ENCODE peak calls at places on chromosome 22, in ten cellular contexts. M is CD4-positive, alpha-beta T cell; V is activated CD8-positive, alpha-beta T cell treated with anti-CD3 and anti-CD28 coated beads for 36 hours; G is IMR-90; D is HCT116; A is upper lobe of right lung; Y is pancreas; Q is A549; L is gastrocnemius medialis; S is endothelial cell. J is an unnamed sample.

GRCh38 chr22:29816128-29816527 is 21.9 kb downstream of the ASCC2 start:
- DNase-seq in A (no peak), S (no peak), Y (no peak), D (no peak), L (no peak), Q (no peak), G (no peak), M (no peak), V (no peak), J (no peak)

GRCh38 chr22:17542452-17542851 is 20.8 kb upstream of the SLC25A18 start:
- DNase-seq in Y (no peak), D (no peak), G (no peak), L (no peak), M (no peak), A (no peak), S (no peak), Q (no peak), V (no peak), J (no peak)

GRCh38 chr22:23075525-23076216 is 5.4 kb downstream of the GNAZ start:
- DNase-seq in G (no peak), A (no peak), Y (no peak), V (no peak), M (no peak), L (no peak), Q (no peak), S (no peak), D (no peak), J (no peak)

GRCh38 chr22:17724678-17725464 is 49.4 kb downstream of the BID start:
- DNase-seq in D (no peak), S (no peak), Q (no peak), A (no peak), G (no peak), Y (no peak), L (no peak), M (no peak), V (no peak), J (no peak)

GRCh38 chr22:49664891-49665290 is 162.8 kb downstream of the BRD1 start:
- DNase-seq in G (no peak), V (no peak), M (no peak), A (peak; percentile 46), Y (no peak), L (no peak), S (no peak), Q (no peak), D (no peak), J (no peak)

GRCh38 chr22:24370426-24370825 is 57.0 kb upstream of the ADORA2A start:
- DNase-seq in G (no peak), V (no peak), D (no peak), A (no peak), Q (no peak), S (no peak), Y (no peak), M (no peak), L (no peak), J (no peak)

GRCh38 chr22:42344391-42344861 is 74.0 kb upstream of the TCF20 start:
- DNase-seq in A (no peak), S (no peak), D (no peak), G (no peak), L (no peak), V (no peak), Q (no peak), M (no peak), Y (no peak), J (peak; percentile 93)

GRCh38 chr22:30017824-30018223 is 62.4 kb upstream of the HORMAD2 start:
- DNase-seq in D (no peak), S (no peak), L (no peak), G (no peak), M (no peak), Y (no peak), Q (no peak), V (no peak), A (no peak), J (no peak)

GRCh38 chr22:35257002-35257320 is 332 bp upstream of the HMGXB4 start:
- DNase-seq in A (no peak), V (no peak), Q (no peak), S (no peak), G (no peak), M (no peak), D (no peak), L (no peak), Y (no peak), J (no peak)

GRCh38 chr22:35253946-35254345 is 3.3 kb upstream of the HMGXB4 start:
- DNase-seq in A (no peak), S (no peak), V (no peak), M (no peak), D (no peak), Y (no peak), L (no peak), Q (no peak), G (no peak), J (no peak)

GRCh38 chr22:35258144-35258988 is 1.1 kb downstream of the HMGXB4 start:
- DNase-seq in M (no peak), L (no peak), D (no peak), A (no peak), Q (peak; percentile 5), V (peak; percentile 36), S (peak; percentile 17), Y (no peak), G (peak; percentile 11), J (no peak)

GRCh38 chr22:35257321-35258143 is at the start of gene HMGXB4:
- DNase-seq in Q (peak; percentile 69), G (peak; percentile 86), S (peak; percentile 84), V (peak; percentile 90), Y (peak; percentile 90), M (peak; percentile 85), L (peak; percentile 69), D (peak; percentile 71), A (peak; percentile 95), J (peak; percentile 85)
- TF ChIP-seq CTCF in Q (no peak), G (peak; percentile 6), S (no peak), V (no peak), Y (no peak), M (peak; percentile 15), L (no peak), D (no peak), A (peak; percentile 20), J (no peak)

DNA sequence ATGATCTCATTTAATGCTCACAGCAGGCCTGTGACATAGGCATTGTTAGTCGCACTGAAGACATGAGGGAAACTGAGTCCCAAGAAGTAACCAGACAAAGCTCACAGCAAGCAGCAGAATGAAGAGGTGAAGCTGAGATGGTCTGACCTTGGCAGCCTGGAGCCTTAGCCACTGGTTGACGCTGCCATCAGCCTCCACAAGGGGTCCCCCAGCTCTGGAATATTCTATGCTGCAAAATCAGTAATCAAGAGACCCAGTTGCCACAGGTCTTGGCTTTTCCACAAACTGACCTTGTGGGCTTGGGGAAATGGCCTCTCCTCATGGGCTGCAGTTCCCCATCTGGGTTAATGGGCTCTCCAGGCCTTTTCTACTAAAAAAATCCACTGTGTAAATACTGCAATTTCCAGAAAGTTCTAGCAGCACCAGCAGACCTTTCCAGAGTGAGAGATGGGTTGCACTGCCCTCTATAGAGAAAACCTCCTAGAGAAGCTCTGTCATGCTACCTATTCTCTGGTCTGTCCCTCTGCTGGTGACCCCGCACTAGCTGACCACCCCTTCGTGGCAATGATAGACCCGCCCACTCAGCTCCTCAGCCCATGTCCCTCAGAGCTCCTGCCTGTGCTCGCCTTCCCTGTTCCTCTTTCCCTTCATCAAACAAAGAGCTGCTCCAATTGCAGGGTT is 22.6 kb upstream of the ISX start:
- DNase-seq in G (no peak), L (no peak), Y (no peak), M (no peak), Q (no peak), A (no peak), D (no peak), S (peak; percentile 34), V (peak; percentile 23), J (no peak)
- TF ChIP-seq CTCF in G (no peak), L (no peak), Y (no peak), M (no peak), Q (no peak), A (no peak), D (peak; percentile 40), S (peak; percentile 22), V (no peak), J (no peak)

DNA sequence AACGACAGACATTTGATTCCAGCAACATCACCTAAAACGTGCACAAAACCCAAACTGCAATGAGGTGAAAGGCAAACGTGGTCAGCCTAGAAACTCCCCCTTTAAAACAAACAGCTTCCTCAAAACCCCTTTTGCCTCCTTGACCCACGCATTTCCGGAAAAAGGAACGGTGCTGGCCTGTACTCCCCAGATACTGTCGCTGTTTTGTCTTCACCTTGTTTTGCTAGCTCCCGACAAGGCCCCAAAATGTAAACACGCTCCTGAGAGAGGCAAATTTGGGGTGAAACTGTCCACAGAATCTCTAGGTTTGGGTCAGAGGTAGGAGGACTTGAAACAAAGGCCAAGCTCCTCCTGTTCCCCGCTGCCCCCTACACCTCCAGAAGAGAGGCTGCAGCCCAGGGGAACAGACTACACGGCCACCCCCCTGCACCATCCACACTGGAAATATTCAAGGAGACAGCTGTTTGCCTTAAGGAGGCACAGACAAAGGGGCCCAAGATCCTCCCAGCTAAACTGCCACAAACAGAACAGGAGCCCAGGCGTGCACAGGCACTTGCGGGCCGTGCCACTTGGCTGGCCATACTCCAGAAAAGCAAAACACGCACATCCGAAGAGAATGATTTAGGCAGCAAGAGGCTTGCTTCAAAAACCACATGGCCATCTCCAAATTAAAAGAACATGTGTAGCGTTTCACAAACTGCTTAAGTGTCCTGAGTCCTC is 160.6 kb upstream of the GRK3 start:
- DNase-seq in D (no peak), G (peak; percentile 41), M (no peak), A (no peak), V (peak; percentile 36), Q (no peak), Y (peak; percentile 54), L (no peak), S (no peak), J (no peak)
- TF ChIP-seq CTCF in D (peak; percentile 13), G (no peak), M (no peak), A (no peak), V (no peak), Q (no peak), Y (no peak), L (no peak), S (no peak), J (no peak)

GRCh38 chr22:37563153-37564081 is 3.1 kb downstream of the CDC42EP1 start:
- DNase-seq in L (peak; percentile 39), D (peak; percentile 57), M (no peak), G (peak; percentile 97), A (peak; percentile 82), S (no peak), V (no peak), Q (peak; percentile 73), Y (peak; percentile 73), J (peak; percentile 92)

GRCh38 chr22:37561209-37562048 is 1.1 kb downstream of the CDC42EP1 start:
- DNase-seq in Q (peak; percentile 74), D (peak; percentile 73), S (peak; percentile 93), Y (peak; percentile 99), G (peak; percentile 86), L (peak; percentile 55), M (peak; percentile 71), V (peak; percentile 95), A (peak; percentile 96), J (peak; percentile 94)

GRCh38 chr22:37564111-37564711 is 3.9 kb downstream of the CDC42EP1 start:
- DNase-seq in Y (no peak), S (no peak), Q (no peak), A (no peak), V (no peak), M (no peak), L (no peak), D (no peak), G (peak; percentile 49), J (no peak)

GRCh38 chr22:37560682-37561208 is 465 bp downstream of the CDC42EP1 start:
- DNase-seq in Q (no peak), Y (peak; percentile 81), V (no peak), M (no peak), G (peak; percentile 53), S (peak; percentile 62), L (no peak), D (no peak), A (peak; percentile 85), J (no peak)

DNA sequence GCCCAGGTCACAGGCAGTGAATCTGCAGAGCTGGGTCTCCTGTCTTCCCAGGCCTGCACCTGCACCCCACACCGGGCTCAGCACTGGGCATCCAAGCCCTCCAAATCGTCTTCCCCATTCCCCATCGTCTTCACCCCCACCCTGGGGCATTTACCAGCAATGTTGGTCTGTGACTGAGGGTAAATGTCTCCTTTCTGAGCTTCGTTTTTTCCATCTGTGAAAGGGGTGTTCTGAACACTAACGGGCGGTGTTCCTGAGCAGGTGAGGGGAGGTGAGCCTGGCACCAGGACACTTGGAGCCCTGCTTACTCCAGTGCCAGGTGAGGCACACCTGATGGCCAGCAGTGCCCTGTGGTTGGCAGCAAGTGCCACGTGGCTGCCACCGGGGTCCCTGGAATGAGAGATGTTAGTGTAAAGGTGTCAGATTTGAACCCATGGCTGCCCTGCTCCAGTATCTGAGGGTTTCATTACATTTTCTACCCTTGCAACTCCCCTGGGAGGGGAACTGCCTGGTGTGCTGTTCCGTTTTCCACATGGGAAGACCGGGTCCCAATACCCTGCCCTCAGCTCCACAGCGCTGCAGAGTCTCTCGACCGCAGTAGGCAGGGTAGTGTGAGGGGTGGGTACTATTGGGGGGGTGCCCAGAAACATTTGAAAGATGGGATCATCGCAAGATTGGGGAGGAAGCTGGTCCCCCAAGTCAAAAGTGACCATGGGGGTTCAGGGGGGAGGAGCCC is 1.9 kb downstream of the CDC42EP1 start:
- DNase-seq in S (no peak), G (no peak), A (no peak), L (no peak), Y (no peak), M (no peak), D (no peak), V (no peak), Q (no peak), J (no peak)
- TF ChIP-seq CTCF in S (peak; percentile 31), G (no peak), A (no peak), L (no peak), Y (no peak), M (peak; percentile 10), D (no peak), V (peak; percentile 50), Q (no peak), J (peak; percentile 4)